ENCODE peak calls at places on chromosomes 6 and 20, in seven cellular contexts. Z is uterus; U is effector memory CD4-positive, alpha-beta T cell; A is astrocyte of the spinal cord; M is heart right ventricle; V is GM23248; J is tibial artery. X is an unnamed sample.

GRCh38 chr6:45647341-45648138 is 269.8 kb upstream of the SUPT3H start:
- DNase-seq in J (no peak), M (no peak), A (no peak), U (no peak), V (no peak), Z (no peak), X (no peak)

GRCh38 chr6:166907871-166908806 is 48.2 kb downstream of the RNASET2 start:
- DNase-seq in J (no peak), A (no peak), V (no peak), M (no peak), Z (no peak), U (no peak), X (no peak)

GRCh38 chr20:10076126-10077080 is 41.6 kb downstream of the ANKEF1 start:
- DNase-seq in J (no peak), A (peak), Z (peak), M (no peak), U (no peak), V (no peak), X (no peak)

GRCh38 chr6:154343473-154344308 is 12.9 kb downstream of the IPCEF1 start:
- DNase-seq in Z (no peak), V (peak), M (no peak), J (no peak), A (peak), U (no peak), X (peak)

GRCh38 chr6:150494236-150494635 is 105.4 kb upstream of the PLEKHG1 start:
- DNase-seq in A (no peak), M (peak), V (peak), J (peak), Z (peak), U (no peak), X (no peak)

GRCh38 chr20:33630507-33630906 is 31.6 kb upstream of the C20orf144 start:
- DNase-seq in Z (no peak), A (no peak), V (no peak), M (no peak), U (no peak), J (no peak), X (no peak)

GRCh38 chr6:25995507-25995906 is 32.9 kb downstream of the TRIM38 start:
- DNase-seq in M (no peak), V (no peak), Z (no peak), J (no peak), U (no peak), A (peak), X (no peak)

GRCh38 chr20:12916699-12917098 is 92.1 kb upstream of the SPTLC3 start:
- DNase-seq in V (peak), M (no peak), U (no peak), Z (no peak), J (no peak), A (no peak), X (no peak)

GRCh38 chr6:155418017-155418749 is 37.5 kb downstream of the NOX3 start:
- DNase-seq in M (no peak), J (peak), U (peak), Z (peak), V (peak), A (peak), X (peak)

GRCh38 chr6:150580489-150580888 is 19.2 kb upstream of the PLEKHG1 start:
- DNase-seq in Z (no peak), U (no peak), J (no peak), A (no peak), M (no peak), V (no peak), X (no peak)

GRCh38 chr6:167683028-167683862 is 143.5 kb upstream of the AFDN start:
- DNase-seq in J (no peak), U (no peak), M (peak), Z (peak), V (no peak), A (peak), X (peak)

GRCh38 chr20:37807491-37807890 is 95.4 kb upstream of the VSTM2L start:
- DNase-seq in M (no peak), J (no peak), U (no peak), A (no peak), Z (no peak), V (no peak), X (no peak)

GRCh38 chr6:158810149-158811095 is 8.7 kb downstream of the EZR start:
- DNase-seq in V (no peak), M (no peak), Z (no peak), A (no peak), U (no peak), J (no peak), X (no peak)

GRCh38 chr6:131053546-131054240 is 9.4 kb downstream of the EPB41L2 start:
- DNase-seq in U (no peak), M (no peak), J (no peak), V (no peak), A (no peak), Z (no peak), X (no peak)

GRCh38 chr20:51528263-51529026 is 14.1 kb downstream of the NFATC2 start:
- DNase-seq in J (no peak), M (no peak), Z (no peak), V (no peak), A (no peak), U (peak), X (no peak)

GRCh38 chr6:21885532-21886089 is 292.1 kb downstream of the SOX4 start:
- DNase-seq in Z (peak), V (peak), J (peak), A (peak), M (peak), U (no peak), X (no peak)

GRCh38 chr20:44056010-44056698 is 130.8 kb downstream of the JPH2 start:
- DNase-seq in Z (no peak), J (no peak), M (no peak), U (no peak), A (no peak), V (no peak), X (peak)

GRCh38 chr6:387293-387694 is 4.3 kb upstream of the IRF4 start:
- DNase-seq in A (no peak), Z (no peak), U (no peak), V (peak), J (no peak), M (no peak), X (no peak)

GRCh38 chr6:133040025-133040838 is 200.9 kb upstream of the EYA4 start:
- DNase-seq in V (peak), J (no peak), Z (no peak), A (peak), U (no peak), M (no peak), X (no peak)

GRCh38 chr20:1875762-1876161 is 19.4 kb upstream of the SIRPA start:
- DNase-seq in A (no peak), V (no peak), M (no peak), U (no peak), J (no peak), Z (no peak), X (no peak)

GRCh38 chr6:44043036-44043478 is 84.2 kb downstream of the MRPL14 start:
- DNase-seq in M (no peak), A (peak), Z (no peak), V (peak), J (no peak), U (no peak), X (no peak)

GRCh38 chr6:168130683-168131371 is 51.8 kb upstream of the FRMD1 start:
- DNase-seq in J (no peak), V (no peak), A (no peak), M (no peak), Z (peak), U (no peak), X (no peak)

GRCh38 chr6:44062771-44063560 is 64.3 kb downstream of the MRPL14 start:
- DNase-seq in A (no peak), U (no peak), Z (no peak), V (no peak), M (no peak), J (no peak), X (no peak)

GRCh38 chr6:101668496-101668895 is 275.0 kb downstream of the GRIK2 start:
- DNase-seq in M (no peak), V (peak), J (no peak), U (no peak), Z (no peak), A (no peak), X (no peak)

GRCh38 chr6:81808834-81809598 is 56.5 kb upstream of the TENT5A start:
- DNase-seq in M (peak), A (no peak), V (no peak), U (no peak), Z (no peak), J (no peak), X (no peak)

GRCh38 chr6:23174781-23175361 is 605.5 kb downstream of the HDGFL1 start:
- DNase-seq in J (no peak), U (no peak), M (no peak), A (peak), Z (no peak), V (peak), X (no peak)

GRCh38 chr20:25338112-25339023 is 52.3 kb downstream of the ABHD12 start:
- DNase-seq in Z (no peak), J (no peak), V (no peak), A (no peak), U (no peak), M (no peak), X (no peak)

GRCh38 chr6:142416179-142416578 is 114.4 kb downstream of the ADGRG6 start:
- DNase-seq in V (peak), A (peak), Z (no peak), M (no peak), J (no peak), U (no peak), X (no peak)

GRCh38 chr6:80181352-80182081 is 75.0 kb downstream of the BCKDHB start:
- DNase-seq in V (no peak), M (no peak), A (no peak), U (no peak), Z (no peak), J (no peak), X (no peak)

GRCh38 chr20:5727018-5727515 is 23.1 kb upstream of the SHLD1 start:
- DNase-seq in M (no peak), A (no peak), U (no peak), J (no peak), V (no peak), Z (no peak), X (no peak)

GRCh38 chr6:45586216-45587171 is 208.8 kb upstream of the SUPT3H start:
- DNase-seq in M (no peak), J (no peak), A (no peak), Z (no peak), U (peak), V (no peak), X (no peak)

GRCh38 chr6:122712864-122713612 is 66.5 kb upstream of the FABP7 start:
- DNase-seq in V (no peak), U (no peak), J (no peak), Z (no peak), A (peak), M (no peak), X (no peak)

GRCh38 chr6:44485601-44486000 is 98.1 kb downstream of the CDC5L start:
- DNase-seq in M (no peak), A (no peak), J (no peak), U (no peak), V (no peak), Z (no peak), X (no peak)

GRCh38 chr6:139448094-139448649 is 73.7 kb upstream of the CITED2 start:
- DNase-seq in Z (no peak), J (no peak), A (peak), M (no peak), V (peak), U (no peak), X (no peak)

GRCh38 chr6:169864148-169865030 is 113.0 kb downstream of the ERMARD start:
- DNase-seq in V (no peak), U (no peak), J (peak), A (no peak), Z (no peak), M (no peak), X (no peak)

GRCh38 chr6:86456786-86457185 is 480.5 kb upstream of the HTR1E start:
- DNase-seq in V (no peak), A (no peak), M (no peak), J (no peak), U (no peak), Z (no peak), X (no peak)

GRCh38 chr6:18101271-18101670 is 21.2 kb downstream of the NHLRC1 start:
- DNase-seq in J (no peak), A (peak), M (no peak), V (peak), U (no peak), Z (no peak), X (no peak)

GRCh38 chr20:8152183-8152582 is 20.1 kb downstream of the PLCB1 start:
- DNase-seq in V (peak), Z (no peak), J (no peak), A (peak), U (no peak), M (no peak), X (no peak)

GRCh38 chr20:11755071-11755881 is 162.4 kb upstream of the BTBD3 start:
- DNase-seq in M (no peak), J (no peak), Z (no peak), A (no peak), U (no peak), V (peak), X (no peak)

GRCh38 chr6:16743661-16744210 is 17.5 kb downstream of the ATXN1 start:
- DNase-seq in Z (no peak), J (no peak), V (no peak), U (no peak), A (no peak), M (no peak), X (no peak)

GRCh38 chr6:16737926-16738325 is 23.3 kb downstream of the ATXN1 start:
- DNase-seq in U (no peak), M (no peak), Z (no peak), A (no peak), V (peak), J (no peak), X (no peak)

GRCh38 chr6:16742116-16742515 is 19.1 kb downstream of the ATXN1 start:
- DNase-seq in A (no peak), Z (no peak), M (no peak), V (no peak), U (no peak), J (no peak), X (no peak)

GRCh38 chr6:16739329-16739801 is 21.9 kb downstream of the ATXN1 start:
- DNase-seq in J (no peak), U (no peak), Z (no peak), A (peak), V (peak), M (no peak), X (no peak)

GRCh38 chr6:16741112-16742016 is 19.9 kb downstream of the ATXN1 start:
- DNase-seq in U (no peak), A (peak), M (no peak), V (peak), J (no peak), Z (no peak), X (no peak)
- H3K4me3 ChIP-seq in U (no peak), A (no peak), M (no peak), V (peak), J (no peak), Z (no peak), X (no peak)

DNA sequence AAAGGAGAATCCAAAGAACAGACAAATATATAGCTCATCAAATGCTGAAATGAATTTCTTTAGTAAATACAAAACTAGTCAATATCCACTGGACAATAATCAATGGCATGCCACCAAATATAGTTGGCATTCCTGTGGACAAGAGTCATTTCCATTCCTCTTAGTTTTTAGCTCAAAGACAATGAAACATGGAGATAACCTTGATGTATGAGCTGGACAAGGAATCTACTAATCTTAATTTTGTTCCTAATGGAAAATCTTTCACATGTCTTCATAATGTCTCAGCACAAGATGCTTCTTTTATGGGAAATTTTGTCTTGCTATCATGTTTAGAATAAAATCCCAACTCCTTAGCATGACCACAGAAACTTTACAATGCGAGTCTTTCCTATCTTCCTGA is 87.8 kb downstream of the PFDN4 start:
- DNase-seq in V (no peak), U (no peak), M (no peak), J (no peak), A (no peak), Z (no peak), X (no peak)
- H3K4me3 ChIP-seq in V (no peak), U (no peak), M (no peak), J (no peak), A (no peak), Z (no peak), X (no peak)

GRCh38 chr20:60420676-60421229 is 462.5 kb downstream of the CDH26 start:
- DNase-seq in V (no peak), U (no peak), Z (no peak), A (no peak), J (no peak), M (no peak), X (no peak)

GRCh38 chr20:60427516-60427915 is 469.3 kb downstream of the CDH26 start:
- DNase-seq in A (no peak), J (no peak), U (no peak), V (no peak), Z (no peak), M (no peak), X (no peak)

GRCh38 chr20:60422848-60423247 is 464.6 kb downstream of the CDH26 start:
- DNase-seq in Z (no peak), J (no peak), V (no peak), U (no peak), M (no peak), A (no peak), X (no peak)

GRCh38 chr20:60428651-60429050 is 470.4 kb downstream of the CDH26 start:
- DNase-seq in A (no peak), V (no peak), J (no peak), Z (no peak), U (no peak), M (no peak), X (no peak)

GRCh38 chr20:60424267-60424904 is 466.2 kb downstream of the CDH26 start:
- DNase-seq in V (peak), J (no peak), M (no peak), U (no peak), Z (no peak), A (no peak), X (no peak)
- H3K4me3 ChIP-seq in V (no peak), J (no peak), M (no peak), U (no peak), Z (no peak), A (no peak), X (no peak)

GRCh38 chr20:31715766-31716165 is 6.9 kb downstream of the BCL2L1 start:
- DNase-seq in U (no peak), V (no peak), A (no peak), Z (no peak), M (no peak), J (no peak), X (no peak)

GRCh38 chr20:31717478-31717946 is 5.2 kb downstream of the BCL2L1 start:
- DNase-seq in U (no peak), A (no peak), V (no peak), M (no peak), Z (no peak), J (no peak), X (no peak)

GRCh38 chr20:31716818-31717477 is 5.7 kb downstream of the BCL2L1 start:
- DNase-seq in V (no peak), M (no peak), U (no peak), A (no peak), Z (no peak), J (no peak), X (no peak)

GRCh38 chr20:31718952-31719643 is 3.6 kb downstream of the BCL2L1 start:
- DNase-seq in U (no peak), A (no peak), M (no peak), V (no peak), J (no peak), Z (no peak), X (no peak)

GRCh38 chr20:31716351-31716750 is 6.3 kb downstream of the BCL2L1 start:
- DNase-seq in Z (no peak), U (no peak), A (no peak), V (no peak), M (no peak), J (no peak), X (no peak)
- H3K4me3 ChIP-seq in Z (no peak), U (no peak), A (no peak), V (peak), M (peak), J (peak), X (peak)

DNA sequence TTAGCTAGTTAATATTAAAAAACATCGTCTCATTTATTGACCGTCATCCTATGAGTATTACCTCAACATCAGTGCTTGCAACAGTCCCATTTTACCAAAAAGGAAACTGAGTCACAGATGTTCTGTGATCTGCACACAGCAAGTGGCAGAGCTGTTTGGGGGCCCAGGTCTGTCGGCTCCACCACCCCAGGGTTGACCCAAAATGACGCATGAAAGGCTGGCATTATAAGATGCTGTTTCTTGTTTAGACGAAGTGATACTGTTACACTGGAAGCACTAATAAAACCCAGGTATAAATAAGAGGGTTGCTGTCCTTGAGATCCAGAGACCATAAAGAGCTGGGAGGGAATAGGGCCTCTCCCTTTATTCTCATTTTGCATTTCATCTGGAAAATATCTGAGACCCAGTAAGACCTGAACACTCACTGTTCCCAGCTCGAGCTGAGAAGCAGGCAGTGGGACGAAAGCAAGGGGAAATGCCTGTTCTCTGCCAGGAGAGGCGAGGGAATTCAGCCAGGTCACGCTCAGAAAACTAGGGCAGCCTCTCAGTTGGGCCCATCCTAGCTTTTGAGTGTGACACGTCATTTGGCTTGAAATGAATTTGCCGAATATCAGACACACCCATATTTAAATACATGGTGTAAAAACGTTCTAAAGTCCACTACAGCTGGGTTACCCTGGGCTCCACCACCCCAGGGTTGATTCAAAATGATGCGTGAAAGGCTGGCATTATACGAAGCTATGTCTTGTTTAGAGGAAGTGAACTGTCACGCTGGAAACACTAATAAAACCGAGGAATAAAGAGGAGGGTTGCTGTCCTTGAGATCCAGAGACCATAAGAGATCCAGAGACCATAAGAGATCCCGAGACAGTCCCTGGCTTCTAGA is 1.4 kb upstream of the MICAL1 start:
- DNase-seq in A (peak), J (peak), U (no peak), V (peak), M (peak), Z (peak), X (peak)
- H3K4me3 ChIP-seq in A (peak), J (peak), U (no peak), V (peak), M (peak), Z (peak), X (peak)

DNA sequence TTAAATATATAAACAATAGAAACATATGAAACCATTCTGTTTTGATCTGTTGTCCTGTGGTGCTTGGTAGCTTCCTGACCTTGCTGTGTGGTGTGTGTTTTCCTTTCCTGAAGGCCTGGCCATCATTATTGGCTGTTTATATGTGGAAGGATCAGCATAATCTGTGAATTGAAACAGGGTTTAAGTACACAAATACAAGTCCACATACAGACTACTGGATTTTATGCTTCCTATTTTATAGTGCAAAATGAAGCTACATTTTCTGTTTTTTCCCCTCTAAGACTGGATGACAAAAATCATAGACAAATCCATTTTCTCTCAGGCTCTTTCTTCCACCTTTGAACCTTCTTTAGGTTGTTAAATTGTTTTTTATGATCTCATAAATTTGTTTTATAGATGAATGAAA is 2.5 kb downstream of the LIN28B start:
- DNase-seq in V (no peak), M (no peak), J (no peak), U (no peak), Z (no peak), A (no peak), X (no peak)
- H3K4me3 ChIP-seq in V (no peak), M (no peak), J (no peak), U (no peak), Z (no peak), A (no peak), X (no peak)